ENCODE peak calls at places on chromosomes 16 and 17, in five cellular contexts. U is H1, V is mesenchymal stem cell, P is neuronal stem cell, N is trophoblast cell. C is an unnamed sample. For H3K4me1, the result is how much of the 10 kb centered on the place peaks cover.

GRCh38 chr17:81667754-81668153 is 1.2 kb downstream of the CCDC137 start:
- DNase-seq in U (no peak), V (no peak), P (no peak), N (no peak), C (peak)

GRCh38 chr17:6456914-6457687 is 12.8 kb downstream of the PIMREG start:
- DNase-seq in U (no peak), V (peak), P (no peak), N (peak), C (peak)

GRCh38 chr16:51151435-51151950 is 423 bp upstream of the SALL1 start:
- DNase-seq in U (no peak), V (peak), P (peak), N (no peak), C (peak)

GRCh38 chr17:75688209-75688771 is 21.2 kb downstream of the SAP30BP start:
- DNase-seq in U (no peak), V (peak), P (no peak), N (peak), C (no peak)

GRCh38 chr17:79943354-79944241 is 92.1 kb downstream of the TBC1D16 start:
- DNase-seq in U (no peak), V (no peak), P (no peak), N (no peak), C (peak)

GRCh38 chr17:57567278-57567677 is 177.8 kb downstream of the CCDC182 start:
- DNase-seq in U (no peak), V (no peak), P (no peak), N (no peak), C (no peak)

GRCh38 chr17:32253117-32253611 is 12.5 kb upstream of the RHBDL3 start:
- DNase-seq in U (peak), V (peak), P (peak), N (peak), C (peak)

GRCh38 chr17:50659220-50659619 is 24.5 kb downstream of the ABCC3 start:
- DNase-seq in U (no peak), V (no peak), P (no peak), N (no peak), C (peak)

GRCh38 chr17:40559954-40560591 is 5.2 kb downstream of the CCR7 start:
- DNase-seq in U (peak), V (peak), P (peak), N (peak), C (peak)

GRCh38 chr17:68200689-68201424 is 47.0 kb upstream of the AMZ2 start:
- DNase-seq in U (peak), V (peak), P (peak), N (peak), C (peak)

GRCh38 chr17:65417406-65418221 is 143.8 kb downstream of the AXIN2 start:
- DNase-seq in U (no peak), V (no peak), P (no peak), N (no peak), C (no peak)

GRCh38 chr16:22727285-22728166 is 86.4 kb upstream of the HS3ST2 start:
- DNase-seq in U (no peak), V (no peak), P (no peak), N (no peak), C (no peak)

GRCh38 chr17:29129731-29130130 is 50.5 kb downstream of the MYO18A start:
- DNase-seq in U (no peak), V (no peak), P (no peak), N (no peak), C (no peak)

GRCh38 chr16:3060339-3061127 is 4.9 kb upstream of the IL32 start:
- DNase-seq in U (no peak), V (no peak), P (no peak), N (no peak), C (no peak)

GRCh38 chr16:86772231-86772510 is 193.8 kb downstream of the FOXL1 start:
- DNase-seq in U (no peak), V (peak), P (no peak), N (no peak), C (no peak)

GRCh38 chr16:56370185-56370584 is 55.2 kb downstream of the AMFR start:
- DNase-seq in U (no peak), V (peak), P (no peak), N (no peak), C (no peak)

GRCh38 chr17:45172541-45173286 is 11.0 kb downstream of the HEXIM2 start:
- DNase-seq in U (no peak), V (peak), P (no peak), N (no peak), C (peak)

GRCh38 chr17:81888105-81888987 is 3.0 kb downstream of the ALYREF start:
- DNase-seq in U (no peak), V (no peak), P (no peak), N (no peak), C (peak)

GRCh38 chr17:40458001-40458791 is 14.9 kb downstream of the IGFBP4 start:
- DNase-seq in U (no peak), V (no peak), P (no peak), N (no peak), C (no peak)

GRCh38 chr17:44110823-44111633 is 12.4 kb downstream of the HDAC5 start:
- DNase-seq in U (peak), V (peak), P (no peak), N (peak), C (peak)

GRCh38 chr17:80512233-80512632 is 32.4 kb upstream of the RPTOR start:
- DNase-seq in U (no peak), V (peak), P (no peak), N (peak), C (no peak)

GRCh38 chr17:64115043-64115698 is 14.8 kb downstream of the ERN1 start:
- DNase-seq in U (no peak), V (no peak), P (no peak), N (no peak), C (no peak)

GRCh38 chr16:81495321-81496234 is 51.0 kb downstream of the CMIP start:
- DNase-seq in U (no peak), V (no peak), P (no peak), N (no peak), C (no peak)

GRCh38 chr16:19389246-19389645 is 28.4 kb upstream of the TMC5 start:
- DNase-seq in U (no peak), V (no peak), P (peak), N (no peak), C (peak)

GRCh38 chr16:3149630-3150345 is 15.0 kb downstream of the ZNF213 start:
- DNase-seq in U (no peak), V (peak), P (peak), N (peak), C (peak)

GRCh38 chr17:52158450-52159042 is at the start of gene CA10:
- DNase-seq in U (peak), V (no peak), P (peak), N (no peak), C (peak)

GRCh38 chr16:62135903-62136302 is 99.7 kb upstream of the CDH8 start:
- DNase-seq in U (no peak), V (no peak), P (no peak), N (no peak), C (no peak)

DNA sequence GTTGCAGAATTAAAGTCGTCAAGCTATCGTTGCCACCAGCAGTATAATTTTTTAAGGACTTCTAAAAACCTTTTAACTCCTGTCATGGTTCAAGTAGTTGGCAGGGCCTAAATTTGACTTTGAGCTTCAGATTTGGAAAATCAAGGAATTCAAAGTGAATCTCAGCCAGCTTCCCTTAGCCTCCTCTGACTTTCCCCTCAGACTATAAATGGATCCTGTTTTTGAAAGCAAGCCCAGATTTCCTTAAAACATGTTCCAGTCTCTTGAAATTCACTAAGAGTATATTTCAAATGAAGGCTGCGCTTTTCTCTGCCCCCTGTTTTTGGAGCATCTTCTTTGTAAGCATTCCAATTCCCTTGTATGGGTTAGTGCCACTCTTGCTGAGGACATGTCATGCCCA is 101.8 kb upstream of the CDH8 start:
- DNase-seq in U (no peak), V (no peak), P (no peak), N (no peak), C (no peak)
- H2BK12ac ChIP-seq in U (no peak), V (no peak), P (no peak), N (no peak), C (no peak)

DNA sequence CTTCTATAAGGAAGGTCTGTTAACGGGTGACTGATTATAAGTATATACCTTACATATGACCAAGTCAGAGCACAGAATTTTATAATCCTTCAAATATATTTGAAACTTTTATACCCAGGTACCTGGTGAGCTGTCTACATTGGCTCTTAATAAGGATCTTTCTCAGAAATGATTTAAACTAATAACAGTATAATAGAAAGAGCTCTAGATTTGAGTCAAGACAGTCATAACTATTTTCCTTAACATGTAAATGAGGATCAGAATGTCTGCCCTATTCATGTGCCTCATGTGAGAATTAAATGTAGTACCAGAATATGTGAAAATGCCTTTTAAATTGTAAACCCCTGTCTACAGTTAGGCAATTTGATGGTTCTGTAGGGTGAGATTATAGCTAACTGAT is 14.5 kb downstream of the CBFB start:
- DNase-seq in U (no peak), V (no peak), P (no peak), N (no peak), C (no peak)
- H3K4me1 ChIP-seq in U (under half), V (under half), P (under half), N (under half), C (under half)

DNA sequence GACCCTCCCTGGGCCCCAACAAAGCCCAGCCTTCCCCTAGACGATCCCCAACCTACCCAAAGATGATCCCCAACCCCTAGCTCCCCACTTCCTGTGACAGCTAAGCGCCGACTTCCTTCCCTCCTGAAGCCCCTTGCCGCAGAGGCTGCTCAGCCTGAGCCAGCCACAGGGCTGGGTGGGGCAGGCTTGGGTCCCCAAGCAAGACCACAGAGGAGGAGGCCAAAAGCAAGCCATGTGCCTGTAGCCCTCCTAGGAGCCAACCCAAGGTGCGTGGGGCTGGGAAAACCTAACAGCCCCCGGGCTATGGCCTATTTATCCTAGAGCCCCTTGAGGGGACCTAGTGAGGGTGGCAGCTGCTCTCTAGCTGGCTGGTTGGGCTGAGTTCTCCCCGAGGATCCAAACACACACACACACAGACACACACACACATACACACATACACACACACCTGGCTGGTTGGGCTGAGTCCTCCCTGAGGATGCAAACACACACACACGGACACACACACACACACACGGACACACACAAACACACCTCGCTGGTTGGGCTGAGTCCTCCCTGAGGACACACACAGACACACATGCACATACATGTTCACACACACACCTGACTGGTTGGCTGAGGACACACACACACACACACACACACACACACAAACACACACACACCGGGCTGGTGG is 4.8 kb downstream of the ARRB2 start:
- DNase-seq in U (no peak), V (no peak), P (no peak), N (no peak), C (no peak)
- H2BK12ac ChIP-seq in U (no peak), V (no peak), P (no peak), N (no peak), C (no peak)

GRCh38 chr16:67967956-67968439 is 439 bp downstream of the SLC12A4 start:
- DNase-seq in U (no peak), V (peak), P (peak), N (peak), C (no peak)

GRCh38 chr16:67967183-67967955 is 1.1 kb downstream of the SLC12A4 start:
- DNase-seq in U (no peak), V (peak), P (no peak), N (peak), C (no peak)

GRCh38 chr16:67968440-67969285 is at the start of gene SLC12A4:
- DNase-seq in U (no peak), V (peak), P (peak), N (peak), C (peak)

GRCh38 chr16:67965668-67966548 is 2.5 kb downstream of the SLC12A4 start:
- DNase-seq in U (no peak), V (peak), P (no peak), N (peak), C (no peak)

DNA sequence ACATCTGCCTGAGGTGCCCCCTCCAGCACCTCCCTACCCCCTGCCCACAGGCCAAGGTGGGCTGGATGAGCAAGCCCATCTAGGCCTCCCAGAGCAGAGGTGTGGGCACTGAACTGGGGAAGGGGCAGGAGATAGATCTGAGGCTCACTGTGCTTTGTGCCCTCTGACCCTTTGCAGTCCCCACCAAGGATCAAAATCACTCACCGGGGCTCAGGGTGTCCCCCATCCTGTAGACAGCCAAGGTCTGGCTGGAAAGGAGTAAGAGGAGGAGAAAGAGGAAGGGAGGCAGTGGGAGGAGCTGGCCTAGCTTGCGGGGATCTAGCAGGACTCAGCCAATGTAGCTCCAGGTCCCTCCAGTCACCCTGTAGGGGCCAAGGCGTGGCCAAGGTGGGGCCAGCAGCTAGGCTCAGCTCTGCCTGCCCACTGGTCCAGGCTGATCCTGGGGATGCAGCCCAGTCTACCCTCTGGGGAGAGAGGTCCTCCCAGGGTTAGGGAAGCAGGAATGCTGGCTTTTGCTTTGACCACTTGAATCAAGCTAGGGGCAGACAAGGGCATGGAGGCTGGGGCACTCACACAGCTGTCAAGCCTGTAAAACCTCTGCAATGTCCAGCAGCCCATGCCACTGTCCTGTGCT is 1.8 kb downstream of the SLC12A4 start:
- DNase-seq in U (no peak), V (peak), P (no peak), N (peak), C (peak)
- H3K4me1 ChIP-seq in U (under half), V (under half), P (under half), N (under half), C (under half)

DNA sequence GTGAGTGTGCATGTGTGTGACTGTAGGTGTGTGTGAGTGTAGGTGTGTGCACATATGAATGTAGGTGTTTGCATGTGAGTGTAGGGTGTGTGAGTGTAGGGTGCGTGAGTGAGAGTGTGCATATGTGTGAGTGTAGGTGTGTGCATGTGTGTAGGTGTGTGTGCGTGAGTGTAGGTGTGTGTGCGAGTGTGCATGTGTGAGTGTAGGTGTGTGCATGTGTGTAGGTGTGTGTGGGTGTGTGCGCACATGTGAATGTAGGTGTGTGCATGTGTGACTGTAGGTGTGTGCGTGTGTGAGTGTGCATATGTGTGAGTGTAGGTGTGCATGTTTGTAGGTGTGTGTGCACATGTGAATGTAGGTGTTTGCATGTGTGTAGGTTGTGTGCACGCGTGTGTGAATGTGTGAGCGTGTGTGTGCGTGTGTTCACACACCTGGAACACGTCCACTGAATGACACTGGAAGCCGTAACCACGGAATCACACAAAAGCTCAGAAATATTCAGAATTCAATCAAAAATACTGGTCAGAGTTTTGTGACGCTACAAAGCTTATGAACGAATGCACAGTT is 30.6 kb downstream of the MRM3 start:
- DNase-seq in U (no peak), V (no peak), P (no peak), N (no peak), C (no peak)
- H2BK12ac ChIP-seq in U (peak), V (peak), P (peak), N (no peak), C (no peak)

GRCh38 chr17:14749269-14749668 is 448.4 kb downstream of the HS3ST3B1 start:
- DNase-seq in U (no peak), V (no peak), P (no peak), N (peak), C (no peak)
- H3K4me1 ChIP-seq in U (under half), V (under half), P (under half), N (under half), C (under half)

GRCh38 chr16:74252329-74252728 is 44.3 kb upstream of the PSMD7 start:
- DNase-seq in U (no peak), V (no peak), P (no peak), N (no peak), C (no peak)
- H2BK12ac ChIP-seq in U (no peak), V (no peak), P (no peak), N (no peak), C (no peak)

GRCh38 chr16:47036201-47036600 is 62.7 kb upstream of the DNAJA2 start:
- DNase-seq in U (no peak), V (no peak), P (no peak), N (no peak), C (no peak)

GRCh38 chr16:47034455-47034854 is 61.0 kb upstream of the DNAJA2 start:
- DNase-seq in U (no peak), V (no peak), P (no peak), N (no peak), C (no peak)

GRCh38 chr16:47037396-47037745 is 63.9 kb upstream of the DNAJA2 start:
- DNase-seq in U (no peak), V (no peak), P (no peak), N (no peak), C (peak)

GRCh38 chr16:47035436-47035835 is 62.0 kb upstream of the DNAJA2 start:
- DNase-seq in U (no peak), V (no peak), P (no peak), N (no peak), C (no peak)

GRCh38 chr16:47037746-47038458 is 64.4 kb upstream of the DNAJA2 start:
- DNase-seq in U (no peak), V (peak), P (peak), N (peak), C (peak)
- H3K4me1 ChIP-seq in U (under half), V (under half), P (under half), N (under half), C (under half)

C was measured in H9.